ENCODE peak calls at places on chromosomes 7 and 10, in seven cellular contexts. S is nucleus accumbens, O is NCI-H82, J is glutamatergic neuron, E is fibroblast of the aortic adventitia, A is NB4, P is WTC11. F is an unnamed sample.
A peak's percentile ranks its signal among the peaks of the same experiment; 100 is the strongest.

GRCh38 chr10:58457761-58458616 is 54.7 kb upstream of the BICC1 start:
- DNase-seq in J (no peak), P (no peak), O (no peak), A (no peak), S (no peak), E (peak; percentile 99), F (no peak)

GRCh38 chr7:69708857-69709256 is 110.6 kb downstream of the AUTS2 start:
- DNase-seq in S (no peak), A (peak; percentile 24), J (no peak), O (peak; percentile 89), P (no peak), E (peak; percentile 35), F (no peak)

GRCh38 chr7:130909881-130910672 is 176.1 kb upstream of the KLF14 start:
- DNase-seq in A (no peak), O (no peak), J (no peak), E (peak; percentile 75), S (no peak), P (no peak), F (no peak)

GRCh38 chr10:79070611-79071534 is 2.1 kb downstream of the ZMIZ1 start:
- DNase-seq in A (peak; percentile 74), S (peak; percentile 82), E (peak; percentile 97), P (peak; percentile 40), O (peak; percentile 74), J (peak; percentile 59), F (peak; percentile 70)

GRCh38 chr7:50665403-50666123 is 100.4 kb upstream of the DDC start:
- DNase-seq in O (no peak), P (no peak), J (no peak), S (no peak), E (peak; percentile 26), A (peak; percentile 21), F (no peak)

GRCh38 chr7:46525876-46526275 is 604.8 kb upstream of the IGFBP3 start:
- DNase-seq in E (no peak), A (no peak), S (no peak), J (no peak), P (no peak), O (no peak), F (no peak)

GRCh38 chr10:115918812-115919211 is 354.2 kb downstream of the GFRA1 start:
- DNase-seq in J (no peak), O (no peak), E (peak; percentile 26), S (no peak), A (no peak), P (no peak), F (no peak)

GRCh38 chr7:130734525-130735272 is 692 bp upstream of the KLF14 start:
- DNase-seq in E (peak; percentile 16), O (peak; percentile 29), J (no peak), P (no peak), A (peak; percentile 48), S (no peak), F (peak; percentile 35)